ENCODE peak calls at places on chromosomes 6 and 20, in four cellular contexts. One of them, this sample, is unnamed.

GRCh38 chr6:17826301-17826700 is 119.6 kb upstream of the NUP153 start:
- DNase-seq in uterus: no peak
- DNase-seq in GM23338: no peak
- DNase-seq in spleen: no peak
- DNase-seq in this sample: no peak

GRCh38 chr6:47116616-47117015 is 74.5 kb upstream of the ADGRF1 start:
- DNase-seq in GM23338: no peak
- DNase-seq in uterus: no peak
- DNase-seq in spleen: no peak
- DNase-seq in this sample: no peak

GRCh38 chr20:22617160-22617559 is 32.8 kb upstream of the FOXA2 start:
- DNase-seq in spleen: no peak
- DNase-seq in GM23338: no peak
- DNase-seq in uterus: no peak
- DNase-seq in this sample: no peak

GRCh38 chr6:46098678-46099077 is 31.1 kb upstream of the ENPP4 start:
- DNase-seq in uterus: no peak
- DNase-seq in spleen: no peak
- DNase-seq in GM23338: no peak
- DNase-seq in this sample: no peak

GRCh38 chr6:116221067-116221466 is 32.8 kb downstream of the TSPYL4 start:
- DNase-seq in uterus: no peak
- DNase-seq in spleen: no peak
- DNase-seq in GM23338: no peak
- DNase-seq in this sample: peak; percentile 33

GRCh38 chr6:139925894-139926641 is 551.6 kb upstream of the CITED2 start:
- DNase-seq in uterus: peak; percentile 27
- DNase-seq in GM23338: no peak
- DNase-seq in spleen: no peak
- DNase-seq in this sample: peak; percentile 26

GRCh38 chr20:41078329-41078728 is 49.7 kb downstream of the TOP1 start:
- DNase-seq in spleen: no peak
- DNase-seq in uterus: no peak
- DNase-seq in GM23338: peak; percentile 35
- DNase-seq in this sample: peak; percentile 83

GRCh38 chr20:56414842-56415765 is 3.0 kb downstream of the CASS4 start:
- DNase-seq in uterus: no peak
- DNase-seq in GM23338: no peak
- DNase-seq in spleen: no peak
- DNase-seq in this sample: no peak

GRCh38 chr6:153702671-153703070 is 336.4 kb upstream of the OPRM1 start:
- DNase-seq in GM23338: no peak
- DNase-seq in uterus: no peak
- DNase-seq in spleen: no peak
- DNase-seq in this sample: no peak

GRCh38 chr6:164098857-164099534 is 684.5 kb downstream of the QKI start:
- DNase-seq in spleen: no peak
- DNase-seq in uterus: no peak
- DNase-seq in GM23338: no peak
- DNase-seq in this sample: no peak

GRCh38 chr20:56987992-56988391 is 278.4 kb downstream of the BMP7 start:
- DNase-seq in uterus: no peak
- DNase-seq in spleen: no peak
- DNase-seq in GM23338: no peak
- DNase-seq in this sample: no peak

GRCh38 chr6:41228088-41228487 is at the start of gene TREML4:
- DNase-seq in uterus: no peak
- DNase-seq in GM23338: no peak
- DNase-seq in spleen: no peak
- DNase-seq in this sample: no peak

GRCh38 chr6:148593130-148593812 is 153.6 kb upstream of the UST start:
- DNase-seq in spleen: no peak
- DNase-seq in uterus: peak; percentile 42
- DNase-seq in GM23338: no peak
- DNase-seq in this sample: no peak

GRCh38 chr6:161035182-161035980 is 43.8 kb downstream of the MAP3K4 start:
- DNase-seq in uterus: no peak
- DNase-seq in spleen: no peak
- DNase-seq in GM23338: peak; percentile 58
- DNase-seq in this sample: no peak

GRCh38 chr6:155157101-155157500 is 106.7 kb upstream of the CLDN20 start:
- DNase-seq in spleen: no peak
- DNase-seq in uterus: no peak
- DNase-seq in GM23338: no peak
- DNase-seq in this sample: no peak

GRCh38 chr6:129966125-129966524 is 52.3 kb upstream of the L3MBTL3 start:
- DNase-seq in spleen: no peak
- DNase-seq in uterus: no peak
- DNase-seq in GM23338: no peak
- DNase-seq in this sample: no peak

GRCh38 chr6:166007349-166008263 is 160.0 kb downstream of the TBXT start:
- DNase-seq in spleen: no peak
- DNase-seq in GM23338: no peak
- DNase-seq in uterus: peak; percentile 69
- DNase-seq in this sample: peak; percentile 38

GRCh38 chr20:51703446-51704287 is 64.5 kb downstream of the ATP9A start:
- DNase-seq in uterus: no peak
- DNase-seq in GM23338: no peak
- DNase-seq in spleen: no peak
- DNase-seq in this sample: peak; percentile 87

GRCh38 chr6:43771210-43771857 is 1.3 kb downstream of the VEGFA start:
- DNase-seq in spleen: peak; percentile 89
- DNase-seq in uterus: peak; percentile 64
- DNase-seq in GM23338: peak; percentile 71
- DNase-seq in this sample: peak; percentile 72

GRCh38 chr6:16398587-16398986 is 160.2 kb downstream of the GMPR start:
- DNase-seq in spleen: no peak
- DNase-seq in uterus: no peak
- DNase-seq in GM23338: no peak
- DNase-seq in this sample: no peak

GRCh38 chr6:159169193-159169555 is at the start of gene FNDC1:
- DNase-seq in GM23338: peak; percentile 75
- DNase-seq in uterus: peak; percentile 23
- DNase-seq in spleen: no peak
- DNase-seq in this sample: peak; percentile 38

GRCh38 chr20:39877792-39878191 is 811.2 kb downstream of the MAFB start:
- DNase-seq in GM23338: no peak
- DNase-seq in uterus: no peak
- DNase-seq in spleen: no peak
- DNase-seq in this sample: no peak

GRCh38 chr20:1943267-1944002 is 48.2 kb downstream of the SIRPA start:
- DNase-seq in uterus: no peak
- DNase-seq in spleen: peak; percentile 60
- DNase-seq in GM23338: no peak
- DNase-seq in this sample: no peak

GRCh38 chr20:52331655-52332054 is 140.1 kb upstream of the ZFP64 start:
- DNase-seq in spleen: no peak
- DNase-seq in uterus: no peak
- DNase-seq in GM23338: no peak
- DNase-seq in this sample: no peak

GRCh38 chr20:1830240-1830639 is 65.0 kb upstream of the SIRPA start:
- DNase-seq in uterus: no peak
- DNase-seq in GM23338: no peak
- DNase-seq in spleen: no peak
- DNase-seq in this sample: peak; percentile 39

DNA sequence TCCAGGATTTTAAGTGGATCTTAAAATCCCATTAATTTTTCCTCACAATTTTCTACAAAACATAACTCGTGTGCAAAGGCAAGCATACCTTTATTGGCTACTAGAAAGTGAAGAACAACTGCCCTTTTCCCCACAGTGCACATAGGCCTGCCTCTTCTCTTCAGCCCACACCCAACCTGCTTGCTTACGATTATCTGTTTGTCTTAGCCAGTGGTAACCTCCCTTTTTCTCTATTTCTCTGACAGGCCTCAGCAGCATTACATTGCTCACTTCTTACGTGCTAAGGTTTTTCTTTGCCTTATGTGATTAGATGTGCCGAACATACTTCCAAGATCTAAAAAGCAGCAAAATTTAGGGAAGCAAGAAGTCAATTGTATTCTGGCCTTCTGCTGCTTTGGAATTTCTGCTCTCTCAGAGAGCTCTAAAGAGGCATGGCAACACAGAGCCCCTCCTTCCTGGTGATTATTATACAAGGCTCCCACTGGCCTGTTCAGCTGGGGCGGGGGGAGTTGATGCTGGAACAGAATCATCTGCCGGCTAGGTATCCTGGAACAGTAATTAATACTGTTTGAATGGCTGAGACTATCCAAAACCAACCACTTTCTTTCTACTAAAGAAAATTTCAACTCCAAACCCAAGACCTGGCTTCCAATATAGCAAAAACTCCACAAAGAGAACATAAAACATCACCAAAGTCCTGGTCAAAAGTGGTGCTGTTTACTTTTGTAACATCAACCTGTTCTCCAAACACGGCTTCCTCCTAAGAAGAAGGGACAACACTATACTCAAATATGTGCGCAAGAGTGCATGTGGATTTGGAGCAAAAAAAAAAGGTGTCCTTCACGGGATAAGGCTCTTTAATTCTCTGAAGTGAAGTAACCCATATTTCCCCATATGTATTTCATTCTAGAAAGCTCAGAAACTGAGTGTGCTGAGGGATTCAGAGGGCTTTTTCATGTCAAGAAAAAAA is 6.8 kb downstream of the B4GALT5 start:
- DNase-seq in GM23338: peak; percentile 37
- DNase-seq in spleen: no peak
- DNase-seq in uterus: no peak
- DNase-seq in this sample: no peak
- H3K27ac ChIP-seq in GM23338: peak overlapping the region; percentile 40
- H3K27ac ChIP-seq in spleen: no peak overlapping the region
- H3K27ac ChIP-seq in uterus: peak overlapping the region; percentile 65
- H3K27ac ChIP-seq in this sample: peak overlapping the region; percentile 32

GRCh38 chr20:46073443-46073842 is 16.3 kb downstream of the NCOA5 start:
- DNase-seq in GM23338: no peak
- DNase-seq in spleen: no peak
- DNase-seq in uterus: no peak
- DNase-seq in this sample: no peak
- H3K4me3 ChIP-seq in GM23338: peak overlapping the region; percentile 12
- H3K4me3 ChIP-seq in spleen: no peak overlapping the region
- H3K4me3 ChIP-seq in uterus: no peak overlapping the region
- H3K4me3 ChIP-seq in this sample: no peak overlapping the region

GRCh38 chr6:137813308-137813707 is 53.8 kb upstream of the TNFAIP3 start:
- DNase-seq in spleen: no peak
- DNase-seq in uterus: no peak
- DNase-seq in GM23338: no peak
- DNase-seq in this sample: no peak

GRCh38 chr6:137811912-137812553 is 55.0 kb upstream of the TNFAIP3 start:
- DNase-seq in uterus: no peak
- DNase-seq in spleen: no peak
- DNase-seq in GM23338: no peak
- DNase-seq in this sample: no peak

GRCh38 chr6:137810554-137811120 is 56.4 kb upstream of the TNFAIP3 start:
- DNase-seq in uterus: no peak
- DNase-seq in spleen: no peak
- DNase-seq in GM23338: no peak
- DNase-seq in this sample: no peak

GRCh38 chr6:137808836-137809315 is 58.2 kb upstream of the TNFAIP3 start:
- DNase-seq in uterus: no peak
- DNase-seq in spleen: no peak
- DNase-seq in GM23338: no peak
- DNase-seq in this sample: no peak

GRCh38 chr6:137811121-137811911 is 55.7 kb upstream of the TNFAIP3 start:
- DNase-seq in spleen: peak; percentile 93
- DNase-seq in GM23338: peak; percentile 4
- DNase-seq in uterus: peak; percentile 59
- DNase-seq in this sample: no peak
- H3K27ac ChIP-seq in spleen: peak overlapping the region; percentile 50
- H3K27ac ChIP-seq in GM23338: no peak overlapping the region
- H3K27ac ChIP-seq in uterus: peak overlapping the region; percentile 1
- H3K27ac ChIP-seq in this sample: no peak overlapping the region

DNA sequence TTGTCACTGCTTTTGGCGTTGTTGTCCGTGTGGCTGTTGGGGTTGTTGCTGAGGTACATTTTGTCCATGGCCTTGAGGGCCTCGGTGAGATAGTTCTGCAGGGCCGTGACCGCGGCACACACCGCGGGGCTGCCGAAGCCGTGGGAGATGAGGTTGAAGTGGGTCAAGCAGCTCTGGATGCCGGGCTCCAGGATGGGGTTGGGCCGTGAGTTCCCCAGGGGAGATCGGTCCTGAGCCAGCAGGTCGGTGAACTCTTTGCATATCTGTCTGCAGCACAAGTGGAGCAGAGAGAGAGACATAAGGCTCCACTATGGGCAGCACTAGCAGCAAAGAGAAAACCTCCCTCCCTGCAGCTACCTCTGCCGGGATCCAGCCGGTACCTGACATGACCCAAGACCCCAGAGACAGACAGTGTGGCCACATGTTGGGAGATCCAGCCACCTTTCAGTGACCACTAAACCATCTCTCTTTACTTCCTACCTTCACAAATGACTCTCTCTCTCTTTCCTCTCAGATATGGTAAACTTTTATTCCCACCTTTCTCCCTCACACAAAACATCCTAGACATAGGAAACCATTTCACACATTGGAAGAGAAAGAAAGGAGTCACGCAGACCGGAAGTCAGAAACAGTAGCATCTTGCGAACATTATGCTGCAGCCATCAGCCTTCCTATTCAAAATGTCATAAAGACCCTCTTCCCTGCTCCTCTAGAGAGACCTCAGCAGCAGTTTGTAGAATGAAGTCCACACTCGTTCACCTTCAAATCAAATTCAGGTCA is 16.2 kb downstream of the TFAP2A start:
- DNase-seq in spleen: peak; percentile 46
- DNase-seq in GM23338: peak; percentile 49
- DNase-seq in uterus: no peak
- DNase-seq in this sample: no peak
- H3K4me3 ChIP-seq in spleen: no peak overlapping the region
- H3K4me3 ChIP-seq in GM23338: peak overlapping the region; percentile 42
- H3K4me3 ChIP-seq in uterus: no peak overlapping the region
- H3K4me3 ChIP-seq in this sample: no peak overlapping the region

GRCh38 chr6:7424058-7424457 is 34.5 kb downstream of the RIOK1 start:
- DNase-seq in spleen: no peak
- DNase-seq in GM23338: no peak
- DNase-seq in uterus: no peak
- DNase-seq in this sample: no peak
- H3K27ac ChIP-seq in spleen: no peak overlapping the region
- H3K27ac ChIP-seq in GM23338: no peak overlapping the region
- H3K27ac ChIP-seq in uterus: no peak overlapping the region
- H3K27ac ChIP-seq in this sample: no peak overlapping the region